ENCODE peak calls at places on chromosome 4, in four cellular contexts. One of them, this sample, is unnamed.

GRCh38 chr4:129676934-129677333 is 581.0 kb downstream of the C4orf33 start:
- DNase-seq in AG04450: no peak
- DNase-seq in astrocyte: no peak
- DNase-seq in IMR-90: no peak
- DNase-seq in this sample: no peak

GRCh38 chr4:169090479-169091215 is 80.6 kb upstream of the CBR4 start:
- DNase-seq in AG04450: no peak
- DNase-seq in IMR-90: no peak
- DNase-seq in astrocyte: no peak
- DNase-seq in this sample: no peak

GRCh38 chr4:175109933-175110332 is 191.8 kb downstream of the ADAM29 start:
- DNase-seq in AG04450: no peak
- DNase-seq in astrocyte: no peak
- DNase-seq in IMR-90: no peak
- DNase-seq in this sample: no peak

GRCh38 chr4:151568966-151569365 is 160.0 kb downstream of the FHIP1A start:
- DNase-seq in astrocyte: no peak
- DNase-seq in IMR-90: no peak
- DNase-seq in AG04450: no peak
- DNase-seq in this sample: no peak

GRCh38 chr4:113059783-113060182 is 10.3 kb downstream of the ANK2 start:
- DNase-seq in AG04450: no peak
- DNase-seq in IMR-90: no peak
- DNase-seq in astrocyte: no peak
- DNase-seq in this sample: no peak

GRCh38 chr4:83785906-83786305 is 250.0 kb downstream of the GPAT3 start:
- DNase-seq in AG04450: no peak
- DNase-seq in astrocyte: no peak
- DNase-seq in IMR-90: no peak
- DNase-seq in this sample: no peak

GRCh38 chr4:139734201-139734874 is 68.7 kb downstream of the MGST2 start:
- DNase-seq in IMR-90: peak
- DNase-seq in AG04450: no peak
- DNase-seq in astrocyte: peak
- DNase-seq in this sample: peak

GRCh38 chr4:171390626-171391025 is 422.6 kb upstream of the GALNTL6 start:
- DNase-seq in IMR-90: no peak
- DNase-seq in AG04450: no peak
- DNase-seq in astrocyte: no peak
- DNase-seq in this sample: no peak

GRCh38 chr4:76235915-76236314 is 15.6 kb upstream of the FAM47E start:
- DNase-seq in astrocyte: no peak
- DNase-seq in IMR-90: no peak
- DNase-seq in AG04450: no peak
- DNase-seq in this sample: no peak

GRCh38 chr4:124710911-124711310 is 1.6 kb downstream of the ANKRD50 start:
- DNase-seq in IMR-90: no peak
- DNase-seq in AG04450: no peak
- DNase-seq in astrocyte: no peak
- DNase-seq in this sample: peak

GRCh38 chr4:83582289-83582756 is 46.4 kb downstream of the GPAT3 start:
- DNase-seq in astrocyte: peak
- DNase-seq in AG04450: no peak
- DNase-seq in IMR-90: no peak
- DNase-seq in this sample: peak

GRCh38 chr4:138007572-138007971 is 234.6 kb downstream of the SLC7A11 start:
- DNase-seq in IMR-90: no peak
- DNase-seq in AG04450: no peak
- DNase-seq in astrocyte: peak
- DNase-seq in this sample: peak
- TF ChIP-seq CTCF in IMR-90: peak
- TF ChIP-seq CTCF in AG04450: peak
- TF ChIP-seq CTCF in astrocyte: peak
- TF ChIP-seq CTCF in this sample: peak

DNA sequence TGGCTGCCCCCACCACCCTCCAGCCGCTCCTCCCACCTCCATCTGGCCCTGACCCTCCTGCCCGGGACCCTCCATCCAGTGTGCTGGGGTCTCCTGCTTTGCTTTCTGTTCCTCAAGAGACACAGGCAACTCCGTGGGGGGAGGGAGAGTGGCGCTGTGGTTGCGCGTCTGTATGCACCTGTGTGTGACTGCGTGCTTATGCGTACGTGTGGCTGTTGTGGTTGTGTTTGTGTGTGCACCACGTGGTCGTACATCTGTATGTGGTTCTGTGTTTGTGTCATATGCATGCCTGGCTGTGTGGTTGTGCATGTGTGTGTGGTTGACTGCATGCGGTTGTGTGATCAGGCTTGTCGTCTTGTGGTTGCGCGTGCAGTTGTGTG is 33.2 kb downstream of the CPLX1 start:
- DNase-seq in astrocyte: no peak
- DNase-seq in IMR-90: no peak
- DNase-seq in AG04450: no peak
- DNase-seq in this sample: no peak
- H3K4me3 ChIP-seq in astrocyte: no peak
- H3K4me3 ChIP-seq in IMR-90: no peak
- H3K4me3 ChIP-seq in AG04450: no peak
- H3K4me3 ChIP-seq in this sample: no peak

GRCh38 chr4:24683116-24683515 is 98.8 kb upstream of the DHX15 start:
- DNase-seq in IMR-90: no peak
- DNase-seq in AG04450: no peak
- DNase-seq in astrocyte: peak
- DNase-seq in this sample: no peak
- TF ChIP-seq CTCF in IMR-90: no peak
- TF ChIP-seq CTCF in AG04450: no peak
- TF ChIP-seq CTCF in astrocyte: no peak
- TF ChIP-seq CTCF in this sample: no peak

DNA sequence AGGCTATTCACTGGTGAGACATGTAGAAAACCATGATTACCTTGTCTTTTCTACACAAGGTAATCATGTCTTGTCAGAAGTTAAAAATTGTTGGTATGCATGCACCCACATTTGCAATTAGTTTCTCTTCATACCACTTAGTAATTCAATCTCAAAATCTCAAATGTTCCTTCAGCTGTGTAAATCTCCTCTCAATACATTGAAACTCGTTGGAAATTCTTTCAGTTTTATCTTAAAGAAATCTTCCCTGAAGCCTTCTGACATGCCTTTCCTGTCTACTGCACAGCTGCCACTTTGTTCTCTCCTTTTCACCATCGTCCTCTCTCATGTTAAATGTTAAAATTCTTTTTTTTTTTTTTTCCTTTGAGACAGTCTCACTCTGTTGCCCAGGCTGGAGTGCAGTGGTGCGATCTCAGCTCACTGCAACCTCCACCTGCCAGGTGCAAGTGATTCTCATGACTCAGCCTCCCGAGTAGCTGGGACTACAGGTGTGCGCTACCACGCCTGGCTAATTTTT is 30.9 kb downstream of the MCUB start:
- DNase-seq in astrocyte: peak
- DNase-seq in AG04450: no peak
- DNase-seq in IMR-90: no peak
- DNase-seq in this sample: no peak
- H3K4me3 ChIP-seq in astrocyte: no peak
- H3K4me3 ChIP-seq in AG04450: no peak
- H3K4me3 ChIP-seq in IMR-90: no peak
- H3K4me3 ChIP-seq in this sample: no peak

DNA sequence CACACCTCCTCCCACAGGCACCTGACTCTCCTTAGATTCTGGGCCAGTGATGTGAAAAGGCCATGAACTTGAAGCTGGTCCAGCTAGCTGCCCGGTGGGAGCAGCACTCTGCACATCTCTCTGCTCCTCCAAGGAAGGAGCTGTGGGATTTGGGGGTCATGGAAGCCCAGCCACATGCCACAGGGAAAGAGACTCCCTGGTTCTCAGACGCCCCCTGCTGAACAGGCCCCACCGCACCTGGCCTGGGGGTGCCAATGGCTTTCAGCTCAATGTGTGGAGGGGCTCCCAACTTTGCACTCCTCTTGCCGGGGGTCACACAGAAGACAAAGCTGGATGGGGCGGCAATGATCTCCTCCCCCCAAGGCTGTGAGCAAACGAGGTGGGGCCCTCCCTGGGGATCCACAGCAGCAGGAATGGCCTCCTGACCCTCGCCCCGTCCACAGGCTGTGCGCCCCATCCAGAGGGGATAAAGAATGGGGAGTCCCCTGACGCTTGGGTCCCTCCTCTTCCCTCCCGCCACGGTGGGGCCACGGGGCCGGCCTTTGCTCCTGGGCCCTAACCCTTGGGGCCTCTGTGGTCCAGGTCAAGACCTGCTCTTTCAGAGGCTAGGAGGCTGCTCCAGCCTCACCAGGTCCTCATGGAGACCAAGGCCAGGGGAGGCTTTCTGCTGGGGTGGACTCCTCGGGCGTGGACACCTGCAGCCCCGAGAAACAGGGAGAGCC is 51.3 kb downstream of the GAK start:
- DNase-seq in IMR-90: no peak
- DNase-seq in AG04450: no peak
- DNase-seq in astrocyte: no peak
- DNase-seq in this sample: no peak
- TF ChIP-seq CTCF in IMR-90: no peak
- TF ChIP-seq CTCF in AG04450: no peak
- TF ChIP-seq CTCF in astrocyte: no peak
- TF ChIP-seq CTCF in this sample: no peak